ENCODE peak calls at places on chromosomes 4 and X, in nine cellular contexts. Y is dorsolateral prefrontal cortex, R is cardiac muscle cell, X is heart right ventricle, D is brain microvascular endothelial cell, W is left lung, L is A549, B is RWPE1, Z is mammary epithelial cell. K is an unnamed sample.

GRCh38 chr4:41718907-41719306 is 29.6 kb downstream of the PHOX2B start:
- DNase-seq in W (no peak), R (no peak), L (no peak), B (peak; percentile 56), X (no peak), D (no peak), Y (no peak), Z (peak; percentile 30), K (no peak)

GRCh38 chrX:150085881-150086280 is 147.6 kb upstream of the EOLA2 start:
- DNase-seq in R (peak; percentile 32), B (no peak), X (no peak), L (no peak), Z (peak; percentile 35), Y (no peak), W (no peak), D (no peak), K (no peak)

GRCh38 chr4:81471361-81472248 is at the start of gene RASGEF1B:
- DNase-seq in W (peak; percentile 95), Z (peak; percentile 88), Y (peak; percentile 89), X (peak; percentile 90), L (peak; percentile 17), D (peak; percentile 61), B (peak; percentile 80), R (peak; percentile 95), K (peak; percentile 97)

GRCh38 chr4:188139671-188140070 is 430 bp downstream of the TRIML1 start:
- DNase-seq in D (peak; percentile 30), R (no peak), L (no peak), B (no peak), W (no peak), X (no peak), Y (no peak), Z (no peak), K (no peak)

GRCh38 chr4:56757270-56757746 is 64.2 kb downstream of the SPINK2 start:
- DNase-seq in Y (no peak), W (peak; percentile 36), Z (peak; percentile 30), R (peak; percentile 55), X (no peak), L (no peak), B (peak; percentile 49), D (peak; percentile 70), K (no peak)

GRCh38 chr4:8148159-8148558 is 10.5 kb downstream of the ABLIM2 start:
- DNase-seq in B (no peak), Z (no peak), W (no peak), Y (no peak), L (no peak), D (no peak), X (peak; percentile 4), R (no peak), K (no peak)

GRCh38 chr4:85555210-85555609 is 80.3 kb downstream of the ARHGAP24 start:
- DNase-seq in R (no peak), X (no peak), B (no peak), Z (peak; percentile 24), W (no peak), Y (no peak), L (no peak), D (no peak), K (no peak)

GRCh38 chr4:84937381-84937977 is 29.0 kb downstream of the WDFY3 start:
- DNase-seq in Y (no peak), D (no peak), Z (no peak), W (no peak), B (no peak), L (no peak), X (no peak), R (no peak), K (no peak)

GRCh38 chrX:149314031-149314430 is 191.1 kb downstream of the IDS start:
- DNase-seq in W (no peak), B (no peak), D (peak; percentile 22), Z (peak; percentile 23), L (no peak), X (no peak), Y (no peak), R (peak; percentile 0), K (no peak)

GRCh38 chrX:71184803-71185495 is 38.1 kb upstream of the GJB1 start:
- DNase-seq in B (no peak), W (no peak), Z (no peak), R (no peak), Y (no peak), X (no peak), D (no peak), L (no peak), K (no peak)

GRCh38 chr4:40316782-40317635 is 18.1 kb upstream of the CHRNA9 start:
- DNase-seq in R (peak; percentile 96), W (peak; percentile 52), Y (peak; percentile 39), B (peak; percentile 73), X (no peak), L (peak; percentile 88), D (peak; percentile 83), Z (peak; percentile 88), K (no peak)

GRCh38 chr4:61827907-61828328 is 627.8 kb downstream of the ADGRL3 start:
- DNase-seq in R (no peak), Y (no peak), W (no peak), L (no peak), Z (no peak), X (no peak), B (no peak), D (no peak), K (no peak)

GRCh38 chrX:53316121-53316859 is 34.9 kb upstream of the IQSEC2 start:
- DNase-seq in W (no peak), L (no peak), R (no peak), X (no peak), B (no peak), D (no peak), Z (no peak), Y (no peak), K (no peak)

GRCh38 chr4:186807131-186807530 is 83.5 kb upstream of the FAT1 start:
- DNase-seq in D (no peak), R (no peak), L (no peak), W (no peak), X (no peak), Z (no peak), B (no peak), Y (no peak), K (no peak)

GRCh38 chr4:53019485-53020382 is 157.6 kb downstream of the RASL11B start:
- DNase-seq in B (peak; percentile 68), D (peak; percentile 87), Z (peak; percentile 51), X (no peak), R (peak; percentile 79), W (no peak), L (peak; percentile 63), Y (no peak), K (no peak)

GRCh38 chr4:158938462-158939044 is 164.3 kb upstream of the RAPGEF2 start:
- DNase-seq in W (no peak), B (no peak), R (peak; percentile 15), Y (no peak), L (no peak), D (no peak), X (no peak), Z (no peak), K (no peak)

GRCh38 chrX:153879741-153880439 is 6.1 kb downstream of the L1CAM start:
- DNase-seq in Z (no peak), B (no peak), L (no peak), Y (no peak), D (no peak), X (no peak), R (no peak), W (no peak), K (no peak)
- H3K27ac ChIP-seq in Z (no peak overlapping the region), B (no peak overlapping the region), L (no peak overlapping the region), Y (no peak overlapping the region), D (no peak overlapping the region), X (no peak overlapping the region), R (no peak overlapping the region), W (no peak overlapping the region), K (no peak overlapping the region)

GRCh38 chrX:38154340-38154739 is 66.3 kb downstream of the SRPX start:
- DNase-seq in Y (no peak), X (no peak), R (no peak), Z (no peak), D (no peak), B (no peak), L (no peak), W (no peak), K (no peak)

GRCh38 chrX:38151426-38151825 is 69.2 kb downstream of the SRPX start:
- DNase-seq in Z (no peak), L (no peak), X (no peak), W (no peak), R (peak; percentile 25), B (no peak), D (peak; percentile 23), Y (no peak), K (no peak)

GRCh38 chrX:38154818-38155217 is 65.9 kb downstream of the SRPX start:
- DNase-seq in L (no peak), W (no peak), D (no peak), Z (no peak), R (no peak), X (no peak), B (no peak), Y (no peak), K (no peak)

GRCh38 chrX:38150993-38151392 is 69.7 kb downstream of the SRPX start:
- DNase-seq in W (no peak), L (no peak), X (no peak), Z (no peak), D (no peak), R (no peak), Y (no peak), B (no peak), K (no peak)

GRCh38 chrX:38156838-38157237 is 63.8 kb downstream of the SRPX start:
- DNase-seq in Y (no peak), B (no peak), L (no peak), D (no peak), Z (no peak), W (no peak), R (no peak), X (no peak), K (no peak)
- H3K27ac ChIP-seq in Y (no peak overlapping the region), B (no peak overlapping the region), L (no peak overlapping the region), D (no peak overlapping the region), Z (no peak overlapping the region), W (no peak overlapping the region), R (no peak overlapping the region), X (no peak overlapping the region), K (no peak overlapping the region)

GRCh38 chr4:5678977-5679376 is 29.4 kb downstream of the EVC2 start:
- DNase-seq in L (no peak), D (no peak), R (no peak), X (no peak), Y (no peak), Z (peak; percentile 14), W (no peak), B (no peak), K (no peak)
- H3K27ac ChIP-seq in L (no peak overlapping the region), D (no peak overlapping the region), R (no peak overlapping the region), X (no peak overlapping the region), Y (no peak overlapping the region), Z (no peak overlapping the region), W (no peak overlapping the region), B (no peak overlapping the region), K (no peak overlapping the region)

DNA sequence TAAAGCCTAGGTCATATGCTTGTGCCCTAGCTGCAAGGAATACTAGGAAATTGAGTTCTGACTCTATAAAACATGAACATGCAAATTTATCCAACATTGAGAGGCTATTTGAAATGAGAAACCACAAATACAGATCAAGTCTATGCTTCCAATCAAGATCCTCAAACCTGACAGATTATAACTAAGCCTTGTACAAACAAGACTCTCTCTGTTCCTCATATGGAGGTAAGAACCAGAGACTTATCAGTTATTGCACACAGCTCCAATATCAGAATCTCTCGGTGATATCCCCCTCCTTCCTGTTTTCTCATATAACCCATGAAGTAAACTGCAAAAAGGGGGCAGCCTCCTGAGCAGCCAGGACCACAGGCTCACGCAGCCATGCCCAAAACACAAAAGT is 36.6 kb downstream of the FBXW7 start:
- DNase-seq in L (no peak), B (no peak), D (no peak), W (no peak), Y (no peak), X (no peak), R (no peak), Z (no peak), K (no peak)
- H3K27ac ChIP-seq in L (no peak overlapping the region), B (no peak overlapping the region), D (no peak overlapping the region), W (no peak overlapping the region), Y (no peak overlapping the region), X (no peak overlapping the region), R (no peak overlapping the region), Z (no peak overlapping the region), K (no peak overlapping the region)

K was measured in lower lobe of right lung.